ENCODE peak calls at places on chromosomes 11 and 22, in six cellular contexts. One of them, this sample, is unnamed.

GRCh38 chr22:39773976-39774539 is 119.5 kb downstream of the ENTHD1 start:
- DNase-seq in HEK293T: no peak
- DNase-seq in fibroblast of pulmonary artery: no peak
- DNase-seq in ELF-1: no peak
- DNase-seq in substantia nigra: no peak
- DNase-seq in HCEC 1CT: no peak
- DNase-seq in this sample: no peak

GRCh38 chr22:37032134-37032534 is 12.6 kb downstream of the MPST start:
- DNase-seq in HEK293T: no peak
- DNase-seq in fibroblast of pulmonary artery: no peak
- DNase-seq in ELF-1: no peak
- DNase-seq in substantia nigra: no peak
- DNase-seq in HCEC 1CT: no peak
- DNase-seq in this sample: no peak

GRCh38 chr22:22933100-22933806 is 45.6 kb downstream of the IGLL5 start:
- DNase-seq in HEK293T: no peak
- DNase-seq in fibroblast of pulmonary artery: no peak
- DNase-seq in ELF-1: no peak
- DNase-seq in substantia nigra: no peak
- DNase-seq in HCEC 1CT: no peak
- DNase-seq in this sample: no peak

GRCh38 chr11:57224126-57224525 is 12.9 kb downstream of the APLNR start:
- DNase-seq in HEK293T: no peak
- DNase-seq in fibroblast of pulmonary artery: no peak
- DNase-seq in ELF-1: no peak
- DNase-seq in substantia nigra: no peak
- DNase-seq in HCEC 1CT: no peak
- DNase-seq in this sample: no peak

GRCh38 chr11:35065566-35065965 is 73.4 kb upstream of the CD44 start:
- DNase-seq in HEK293T: no peak
- DNase-seq in fibroblast of pulmonary artery: no peak
- DNase-seq in ELF-1: no peak
- DNase-seq in substantia nigra: no peak
- DNase-seq in HCEC 1CT: no peak
- DNase-seq in this sample: no peak

GRCh38 chr11:66438504-66439466 is at the start of gene MRPL11:
- DNase-seq in HEK293T: peak
- DNase-seq in fibroblast of pulmonary artery: peak
- DNase-seq in ELF-1: peak
- DNase-seq in substantia nigra: peak
- DNase-seq in HCEC 1CT: peak
- DNase-seq in this sample: peak

GRCh38 chr11:66686801-66687750 is 9.4 kb upstream of the RBM4B start:
- DNase-seq in HEK293T: no peak
- DNase-seq in fibroblast of pulmonary artery: no peak
- DNase-seq in ELF-1: no peak
- DNase-seq in substantia nigra: no peak
- DNase-seq in HCEC 1CT: no peak
- DNase-seq in this sample: no peak

GRCh38 chr11:9473408-9473807 is 12.6 kb downstream of the ZNF143 start:
- DNase-seq in HEK293T: peak
- DNase-seq in fibroblast of pulmonary artery: no peak
- DNase-seq in ELF-1: no peak
- DNase-seq in substantia nigra: no peak
- DNase-seq in HCEC 1CT: no peak
- DNase-seq in this sample: no peak

GRCh38 chr11:89625171-89625570 is 84.9 kb upstream of the TRIM77 start:
- DNase-seq in HEK293T: no peak
- DNase-seq in fibroblast of pulmonary artery: no peak
- DNase-seq in ELF-1: no peak
- DNase-seq in substantia nigra: no peak
- DNase-seq in HCEC 1CT: no peak
- DNase-seq in this sample: no peak

GRCh38 chr11:9138612-9139579 is 47.5 kb upstream of the SCUBE2 start:
- DNase-seq in HEK293T: no peak
- DNase-seq in fibroblast of pulmonary artery: peak
- DNase-seq in ELF-1: no peak
- DNase-seq in substantia nigra: no peak
- DNase-seq in HCEC 1CT: peak
- DNase-seq in this sample: no peak

GRCh38 chr22:37300551-37301017 is 18.3 kb downstream of the CYTH4 start:
- DNase-seq in HEK293T: no peak
- DNase-seq in fibroblast of pulmonary artery: no peak
- DNase-seq in ELF-1: no peak
- DNase-seq in substantia nigra: no peak
- DNase-seq in HCEC 1CT: no peak
- DNase-seq in this sample: peak

GRCh38 chr11:83025267-83025704 is 46.4 kb downstream of the RAB30 start:
- DNase-seq in HEK293T: no peak
- DNase-seq in fibroblast of pulmonary artery: no peak
- DNase-seq in ELF-1: peak
- DNase-seq in substantia nigra: no peak
- DNase-seq in HCEC 1CT: no peak
- DNase-seq in this sample: no peak

GRCh38 chr11:112174789-112175595 is at the start of gene BCO2:
- DNase-seq in HEK293T: peak
- DNase-seq in fibroblast of pulmonary artery: peak
- DNase-seq in ELF-1: peak
- DNase-seq in substantia nigra: peak
- DNase-seq in HCEC 1CT: peak
- DNase-seq in this sample: no peak

GRCh38 chr11:69113226-69113625 is 42.5 kb upstream of the SMIM38 start:
- DNase-seq in HEK293T: no peak
- DNase-seq in fibroblast of pulmonary artery: no peak
- DNase-seq in ELF-1: no peak
- DNase-seq in substantia nigra: no peak
- DNase-seq in HCEC 1CT: no peak
- DNase-seq in this sample: no peak

GRCh38 chr22:44210721-44211120 is 30.0 kb downstream of the PARVG start:
- DNase-seq in HEK293T: no peak
- DNase-seq in fibroblast of pulmonary artery: peak
- DNase-seq in ELF-1: no peak
- DNase-seq in substantia nigra: no peak
- DNase-seq in HCEC 1CT: peak
- DNase-seq in this sample: no peak

GRCh38 chr11:39932996-39933395 is 1526.5 kb downstream of the LRRC4C start:
- DNase-seq in HEK293T: no peak
- DNase-seq in fibroblast of pulmonary artery: no peak
- DNase-seq in ELF-1: no peak
- DNase-seq in substantia nigra: no peak
- DNase-seq in HCEC 1CT: no peak
- DNase-seq in this sample: no peak

GRCh38 chr11:128759597-128759996 is 65.7 kb downstream of the FLI1 start:
- DNase-seq in HEK293T: no peak
- DNase-seq in fibroblast of pulmonary artery: peak
- DNase-seq in ELF-1: peak
- DNase-seq in substantia nigra: no peak
- DNase-seq in HCEC 1CT: peak
- DNase-seq in this sample: no peak

GRCh38 chr11:45918331-45918941 is 759 bp upstream of the PEX16 start:
- DNase-seq in HEK293T: peak
- DNase-seq in fibroblast of pulmonary artery: peak
- DNase-seq in ELF-1: peak
- DNase-seq in substantia nigra: peak
- DNase-seq in HCEC 1CT: peak
- DNase-seq in this sample: peak

GRCh38 chr11:2578006-2578933 is 121.5 kb downstream of the KCNQ1OT1 start:
- DNase-seq in HEK293T: no peak
- DNase-seq in fibroblast of pulmonary artery: no peak
- DNase-seq in ELF-1: no peak
- DNase-seq in substantia nigra: no peak
- DNase-seq in HCEC 1CT: no peak
- DNase-seq in this sample: peak

GRCh38 chr11:19276859-19277808 is 36.4 kb upstream of the E2F8 start:
- DNase-seq in HEK293T: no peak
- DNase-seq in fibroblast of pulmonary artery: peak
- DNase-seq in ELF-1: no peak
- DNase-seq in substantia nigra: no peak
- DNase-seq in HCEC 1CT: peak
- DNase-seq in this sample: no peak

GRCh38 chr11:22304337-22304961 is 33.7 kb upstream of the SLC17A6 start:
- DNase-seq in HEK293T: peak
- DNase-seq in fibroblast of pulmonary artery: peak
- DNase-seq in ELF-1: peak
- DNase-seq in substantia nigra: no peak
- DNase-seq in HCEC 1CT: peak
- DNase-seq in this sample: no peak

GRCh38 chr11:34680918-34681554 is 60.1 kb downstream of the EHF start:
- DNase-seq in HEK293T: no peak
- DNase-seq in fibroblast of pulmonary artery: peak
- DNase-seq in ELF-1: peak
- DNase-seq in substantia nigra: no peak
- DNase-seq in HCEC 1CT: peak
- DNase-seq in this sample: no peak

GRCh38 chr11:17827006-17827405 is 92.4 kb downstream of the KCNC1 start:
- DNase-seq in HEK293T: peak
- DNase-seq in fibroblast of pulmonary artery: no peak
- DNase-seq in ELF-1: no peak
- DNase-seq in substantia nigra: no peak
- DNase-seq in HCEC 1CT: no peak
- DNase-seq in this sample: no peak

GRCh38 chr11:8235925-8236324 is 27.8 kb downstream of the LMO1 start:
- DNase-seq in HEK293T: no peak
- DNase-seq in fibroblast of pulmonary artery: no peak
- DNase-seq in ELF-1: no peak
- DNase-seq in substantia nigra: no peak
- DNase-seq in HCEC 1CT: no peak
- DNase-seq in this sample: no peak

GRCh38 chr11:122791836-122792235 is 46.5 kb upstream of the CRTAM start:
- DNase-seq in HEK293T: no peak
- DNase-seq in fibroblast of pulmonary artery: peak
- DNase-seq in ELF-1: no peak
- DNase-seq in substantia nigra: no peak
- DNase-seq in HCEC 1CT: peak
- DNase-seq in this sample: no peak

GRCh38 chr22:48456449-48456848 is 1371.2 kb downstream of the BRD1 start:
- DNase-seq in HEK293T: no peak
- DNase-seq in fibroblast of pulmonary artery: no peak
- DNase-seq in ELF-1: no peak
- DNase-seq in substantia nigra: no peak
- DNase-seq in HCEC 1CT: no peak
- DNase-seq in this sample: no peak

This sample was measured in effector CD4-positive, alpha-beta T cell.